ENCODE peak calls at places on chromosomes 3 and 15, in five cellular contexts. One of them, this sample, is unnamed.

GRCh38 chr15:97502038-97502437 is 458.5 kb upstream of the ARRDC4 start:
- DNase-seq in activated naive CD4-positive, alpha-beta T cell treated with Interleukin-2 at 50 U/mL for 16 hours: no peak
- DNase-seq in RCC 7860: peak
- DNase-seq in NK-92 treated with Interleukin-12 subunit alpha and Interleukin-12 subunit beta, amount 100 ng/mL, for 24 hours: no peak
- DNase-seq in NCI-H2029 treated with DMSO at 0.1 percent for 48 hours: no peak
- DNase-seq in this sample: peak

GRCh38 chr15:98657721-98658120 is 9.4 kb downstream of the IGF1R start:
- DNase-seq in activated naive CD4-positive, alpha-beta T cell treated with Interleukin-2 at 50 U/mL for 16 hours: no peak
- DNase-seq in NK-92 treated with Interleukin-12 subunit alpha and Interleukin-12 subunit beta, amount 100 ng/mL, for 24 hours: no peak
- DNase-seq in NCI-H2029 treated with DMSO at 0.1 percent for 48 hours: no peak
- DNase-seq in RCC 7860: no peak
- DNase-seq in this sample: no peak

GRCh38 chr3:62201438-62202035 is 171.8 kb downstream of the FEZF2 start:
- DNase-seq in RCC 7860: no peak
- DNase-seq in activated naive CD4-positive, alpha-beta T cell treated with Interleukin-2 at 50 U/mL for 16 hours: no peak
- DNase-seq in NK-92 treated with Interleukin-12 subunit alpha and Interleukin-12 subunit beta, amount 100 ng/mL, for 24 hours: no peak
- DNase-seq in NCI-H2029 treated with DMSO at 0.1 percent for 48 hours: no peak
- DNase-seq in this sample: peak

GRCh38 chr3:17643691-17644090 is 98.7 kb downstream of the TBC1D5 start:
- DNase-seq in activated naive CD4-positive, alpha-beta T cell treated with Interleukin-2 at 50 U/mL for 16 hours: no peak
- DNase-seq in NCI-H2029 treated with DMSO at 0.1 percent for 48 hours: no peak
- DNase-seq in NK-92 treated with Interleukin-12 subunit alpha and Interleukin-12 subunit beta, amount 100 ng/mL, for 24 hours: no peak
- DNase-seq in RCC 7860: no peak
- DNase-seq in this sample: peak

GRCh38 chr3:150268426-150269321 is 139.4 kb upstream of the TSC22D2 start:
- DNase-seq in activated naive CD4-positive, alpha-beta T cell treated with Interleukin-2 at 50 U/mL for 16 hours: no peak
- DNase-seq in RCC 7860: peak
- DNase-seq in NCI-H2029 treated with DMSO at 0.1 percent for 48 hours: no peak
- DNase-seq in NK-92 treated with Interleukin-12 subunit alpha and Interleukin-12 subunit beta, amount 100 ng/mL, for 24 hours: no peak
- DNase-seq in this sample: peak

GRCh38 chr15:28004143-28005003 is 94.7 kb downstream of the OCA2 start:
- DNase-seq in activated naive CD4-positive, alpha-beta T cell treated with Interleukin-2 at 50 U/mL for 16 hours: no peak
- DNase-seq in NK-92 treated with Interleukin-12 subunit alpha and Interleukin-12 subunit beta, amount 100 ng/mL, for 24 hours: no peak
- DNase-seq in RCC 7860: no peak
- DNase-seq in NCI-H2029 treated with DMSO at 0.1 percent for 48 hours: no peak
- DNase-seq in this sample: no peak

GRCh38 chr3:193846569-193846968 is 253.6 kb downstream of the OPA1 start:
- DNase-seq in RCC 7860: no peak
- DNase-seq in activated naive CD4-positive, alpha-beta T cell treated with Interleukin-2 at 50 U/mL for 16 hours: no peak
- DNase-seq in NK-92 treated with Interleukin-12 subunit alpha and Interleukin-12 subunit beta, amount 100 ng/mL, for 24 hours: no peak
- DNase-seq in NCI-H2029 treated with DMSO at 0.1 percent for 48 hours: no peak
- DNase-seq in this sample: no peak

GRCh38 chr3:64838150-64838735 is 150.4 kb upstream of the ADAMTS9 start:
- DNase-seq in NK-92 treated with Interleukin-12 subunit alpha and Interleukin-12 subunit beta, amount 100 ng/mL, for 24 hours: no peak
- DNase-seq in RCC 7860: no peak
- DNase-seq in NCI-H2029 treated with DMSO at 0.1 percent for 48 hours: no peak
- DNase-seq in activated naive CD4-positive, alpha-beta T cell treated with Interleukin-2 at 50 U/mL for 16 hours: no peak
- DNase-seq in this sample: no peak

GRCh38 chr15:78051622-78052405 is 25.7 kb downstream of the TBC1D2B start:
- DNase-seq in NK-92 treated with Interleukin-12 subunit alpha and Interleukin-12 subunit beta, amount 100 ng/mL, for 24 hours: no peak
- DNase-seq in NCI-H2029 treated with DMSO at 0.1 percent for 48 hours: peak
- DNase-seq in RCC 7860: no peak
- DNase-seq in activated naive CD4-positive, alpha-beta T cell treated with Interleukin-2 at 50 U/mL for 16 hours: no peak
- DNase-seq in this sample: peak